ENCODE peak calls at places on chromosomes 16 and 17, in seven cellular contexts. E, H, Z, N, X, Q and I are unnamed samples.

GRCh38 chr16:11329891-11330290 is 15.4 kb upstream of the RMI2 start:
- DNase-seq in E (no peak), H (no peak), Z (no peak), N (no peak), X (no peak), Q (no peak), I (no peak)

GRCh38 chr17:39461911-39462641 is 790 bp downstream of the CDK12 start:
- DNase-seq in E (no peak), H (peak), Z (peak), N (peak), X (no peak), Q (no peak), I (no peak)

GRCh38 chr16:86852135-86852534 is 273.8 kb downstream of the FOXL1 start:
- DNase-seq in E (no peak), H (no peak), Z (no peak), N (no peak), X (no peak), Q (no peak), I (no peak)

GRCh38 chr16:83771306-83771942 is 36.4 kb upstream of the HSBP1 start:
- DNase-seq in E (no peak), H (no peak), Z (peak), N (no peak), X (no peak), Q (no peak), I (peak)

GRCh38 chr17:62581769-62582168 is 45.7 kb upstream of the MRC2 start:
- DNase-seq in E (no peak), H (no peak), Z (no peak), N (no peak), X (no peak), Q (peak), I (no peak)

GRCh38 chr16:4113358-4114256 is 2.6 kb downstream of the ADCY9 start:
- DNase-seq in E (no peak), H (no peak), Z (no peak), N (no peak), X (no peak), Q (no peak), I (no peak)

GRCh38 chr17:29168079-29168758 is 12.0 kb downstream of the MYO18A start:
- DNase-seq in E (no peak), H (no peak), Z (peak), N (no peak), X (no peak), Q (no peak), I (no peak)

GRCh38 chr17:13320046-13320785 is 281.5 kb downstream of the HS3ST3A1 start:
- DNase-seq in E (no peak), H (no peak), Z (no peak), N (no peak), X (no peak), Q (no peak), I (no peak)

GRCh38 chr16:67077871-67078270 is 31.9 kb upstream of the PHAF1 start:
- DNase-seq in E (no peak), H (no peak), Z (no peak), N (no peak), X (no peak), Q (no peak), I (no peak)

GRCh38 chr16:49487746-49488145 is 114.1 kb downstream of the C16orf78 start:
- DNase-seq in E (no peak), H (peak), Z (no peak), N (no peak), X (no peak), Q (no peak), I (no peak)

DNA sequence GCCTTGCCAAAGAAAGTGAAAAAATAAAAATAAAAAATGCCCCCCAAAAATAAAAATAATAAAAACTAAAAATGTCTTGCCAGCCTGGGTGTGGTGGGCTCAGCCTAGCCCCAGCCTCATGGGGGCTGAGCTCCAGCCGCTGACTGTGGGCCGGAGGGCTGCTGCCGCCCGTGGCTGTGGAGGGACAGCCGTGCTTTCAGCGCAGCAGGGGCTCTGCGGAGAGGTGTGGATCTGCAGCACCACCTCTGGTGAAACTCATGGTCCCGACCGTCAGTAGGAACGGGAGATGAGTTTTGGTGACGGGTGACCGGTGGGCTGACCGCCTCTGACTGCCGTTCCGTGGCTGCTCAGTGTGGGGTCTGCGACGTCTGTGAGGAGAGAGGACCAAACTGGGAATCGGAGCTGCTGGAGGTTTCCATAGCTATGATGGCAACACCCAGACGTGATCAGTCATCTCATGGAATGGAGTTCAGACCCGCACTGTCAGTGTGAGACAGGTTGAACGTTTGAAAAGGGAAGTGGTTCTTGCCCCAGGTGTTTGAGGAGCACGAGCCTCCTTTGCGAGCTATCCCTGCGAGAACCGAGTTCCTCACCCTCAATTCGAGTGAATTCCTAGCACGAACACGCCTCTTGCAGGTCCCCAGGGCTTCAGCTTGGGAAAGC is 12.0 kb upstream of the RPL13 start:
- DNase-seq in E (no peak), H (no peak), Z (no peak), N (no peak), X (no peak), Q (no peak), I (no peak)
- TF ChIP-seq CTCF in E (no peak), H (no peak), Z (no peak), N (no peak), X (no peak), Q (no peak), I (no peak)

GRCh38 chr17:36002631-36003030 is 1.3 kb upstream of the CCL15 start:
- DNase-seq in E (no peak), H (peak), Z (no peak), N (no peak), X (no peak), Q (no peak), I (no peak)

GRCh38 chr17:35998018-35998545 is 3.3 kb downstream of the CCL15 start:
- DNase-seq in E (no peak), H (peak), Z (no peak), N (no peak), X (no peak), Q (no peak), I (no peak)

GRCh38 chr17:36001862-36002603 is 680 bp upstream of the CCL15 start:
- DNase-seq in E (no peak), H (peak), Z (no peak), N (no peak), X (no peak), Q (no peak), I (peak)

GRCh38 chr17:36000730-36001108 is 634 bp downstream of the CCL15 start:
- DNase-seq in E (no peak), H (peak), Z (no peak), N (no peak), X (no peak), Q (no peak), I (no peak)

GRCh38 chr17:36001109-36001735 is at the start of gene CCL15:
- DNase-seq in E (no peak), H (peak), Z (no peak), N (no peak), X (no peak), Q (no peak), I (no peak)
- H3K4me3 ChIP-seq in E (no peak), H (no peak), Z (no peak), N (no peak), X (no peak), Q (no peak), I (no peak)

DNA sequence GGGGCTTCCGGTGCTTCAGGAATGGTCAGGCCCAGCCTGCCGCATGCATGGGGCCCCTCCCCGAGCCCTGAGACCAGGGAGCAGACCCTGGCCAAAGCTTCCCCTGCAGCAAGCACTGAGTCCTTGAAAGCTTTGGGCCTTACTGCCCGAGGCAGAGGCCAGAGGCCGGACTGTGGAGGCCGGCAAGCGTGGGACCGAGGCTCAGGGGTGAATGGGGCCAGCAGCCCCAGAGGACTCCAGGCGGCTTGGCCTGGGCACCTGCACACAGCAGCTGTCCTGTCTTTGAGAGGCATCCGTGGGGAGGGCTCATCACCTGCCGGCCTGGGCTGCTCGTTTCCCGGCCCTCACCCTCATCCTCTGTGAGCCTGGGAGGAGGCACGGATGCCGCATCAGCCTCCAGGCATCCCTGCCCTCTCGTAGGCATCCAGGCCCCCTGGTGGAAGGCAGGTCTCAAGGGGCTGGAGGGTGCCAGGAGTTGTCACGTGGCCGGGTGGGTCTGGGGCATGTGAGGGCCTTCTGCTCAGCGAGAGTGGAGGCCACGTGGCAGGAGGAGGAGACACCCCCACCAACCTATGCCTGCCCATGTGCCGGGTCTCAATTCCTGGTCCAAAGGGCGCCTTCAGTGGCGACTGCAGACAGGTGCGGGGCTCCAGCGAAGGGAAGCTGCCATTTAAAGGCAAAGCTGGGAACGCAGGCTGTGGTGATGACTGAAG is 31.4 kb downstream of the CACNA1H start:
- DNase-seq in E (no peak), H (no peak), Z (no peak), N (no peak), X (no peak), Q (no peak), I (no peak)
- TF ChIP-seq CTCF in E (no peak), H (no peak), Z (no peak), N (no peak), X (peak), Q (no peak), I (peak)

GRCh38 chr17:15341966-15342365 is 569 bp upstream of the TEKT3 start:
- DNase-seq in E (no peak), H (no peak), Z (no peak), N (no peak), X (no peak), Q (no peak), I (no peak)
- H3K4me3 ChIP-seq in E (no peak), H (no peak), Z (no peak), N (no peak), X (peak), Q (no peak), I (peak)

GRCh38 chr16:20355114-20355782 is 2.7 kb upstream of the UMOD start:
- DNase-seq in E (no peak), H (no peak), Z (no peak), N (no peak), X (no peak), Q (no peak), I (no peak)

GRCh38 chr16:20363191-20363590 is 10.7 kb upstream of the UMOD start:
- DNase-seq in E (no peak), H (no peak), Z (no peak), N (no peak), X (no peak), Q (no peak), I (no peak)

GRCh38 chr16:20364051-20364450 is 11.5 kb upstream of the UMOD start:
- DNase-seq in E (no peak), H (no peak), Z (no peak), N (no peak), X (no peak), Q (no peak), I (no peak)

DNA sequence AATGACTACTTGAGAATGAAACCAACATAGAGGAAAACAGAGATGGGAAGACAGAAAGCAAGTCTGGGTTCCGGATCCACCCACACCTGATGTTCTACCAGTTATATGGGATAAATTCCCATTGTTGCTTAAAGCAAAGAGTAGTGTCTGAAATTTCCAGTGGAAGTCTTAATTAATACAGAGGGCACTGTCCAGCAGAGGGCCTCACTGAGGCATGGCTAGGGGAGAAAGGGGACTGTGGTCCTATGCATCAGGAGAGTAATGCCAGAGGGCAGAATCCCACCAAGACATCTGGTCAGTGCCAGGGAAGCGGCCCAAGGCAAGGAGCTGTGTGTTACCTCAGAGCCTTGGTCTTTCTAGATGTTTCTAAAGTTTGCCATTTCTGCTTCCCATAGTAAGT is 7.5 kb upstream of the UMOD start:
- DNase-seq in E (no peak), H (no peak), Z (no peak), N (no peak), X (no peak), Q (no peak), I (no peak)
- TF ChIP-seq CTCF in E (no peak), H (no peak), Z (peak), N (no peak), X (no peak), Q (no peak), I (peak)

DNA sequence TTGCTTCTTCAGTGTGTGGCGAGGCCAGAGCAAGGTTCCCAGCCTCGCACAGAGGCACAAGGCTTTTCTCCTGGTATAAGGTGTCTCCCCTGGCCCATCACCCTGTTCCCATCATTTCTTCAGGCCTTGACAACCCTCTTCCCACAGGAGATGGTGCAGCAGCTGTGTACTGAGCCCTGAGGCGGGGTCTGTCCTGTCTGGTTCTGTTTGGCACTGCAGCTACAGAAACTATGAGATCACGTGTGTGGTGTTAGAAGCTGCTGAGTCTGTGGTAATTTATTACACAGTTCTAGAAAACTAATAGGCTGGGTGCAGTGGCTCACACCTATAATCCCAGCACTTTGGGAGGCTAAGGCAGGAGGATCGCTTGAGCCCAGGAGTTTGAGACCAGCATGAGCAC is 7.2 kb downstream of the PLA2G15 start:
- DNase-seq in E (no peak), H (no peak), Z (no peak), N (no peak), X (no peak), Q (no peak), I (no peak)
- H3K4me3 ChIP-seq in E (no peak), H (no peak), Z (no peak), N (no peak), X (no peak), Q (no peak), I (no peak)

DNA sequence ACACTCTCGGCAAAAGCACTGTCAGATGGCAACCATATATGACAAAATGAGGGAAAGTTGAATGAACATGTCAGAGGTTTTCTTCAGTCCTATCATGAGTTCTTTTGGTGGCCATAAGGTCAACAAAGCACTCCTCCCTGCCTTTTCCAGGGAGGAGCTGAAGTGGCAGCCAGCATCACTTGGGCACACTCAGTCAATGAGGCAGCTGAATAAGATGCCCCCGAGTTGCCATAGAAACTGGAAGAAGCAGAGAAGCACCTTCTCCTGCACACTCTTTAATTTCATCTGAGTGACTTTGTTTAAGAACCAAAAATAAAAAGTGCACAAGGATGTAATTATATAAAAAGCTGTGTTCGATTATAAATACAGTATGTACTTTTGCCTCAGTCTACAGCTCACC is 15.9 kb downstream of the KCNJ2 start:
- DNase-seq in E (no peak), H (no peak), Z (no peak), N (no peak), X (no peak), Q (no peak), I (no peak)
- TF ChIP-seq CTCF in E (no peak), H (no peak), Z (no peak), N (no peak), X (no peak), Q (no peak), I (no peak)

GRCh38 chr17:67401106-67401505 is 24.0 kb downstream of the PITPNC1 start:
- DNase-seq in E (no peak), H (no peak), Z (no peak), N (no peak), X (no peak), Q (no peak), I (no peak)
- H3K4me3 ChIP-seq in E (no peak), H (no peak), Z (no peak), N (no peak), X (no peak), Q (no peak), I (no peak)

GRCh38 chr16:57591870-57592485 is 36.5 kb upstream of the ADGRG1 start:
- DNase-seq in E (no peak), H (peak), Z (no peak), N (no peak), X (no peak), Q (no peak), I (no peak)

GRCh38 chr16:57592591-57593003 is 35.8 kb upstream of the ADGRG1 start:
- DNase-seq in E (no peak), H (peak), Z (no peak), N (peak), X (no peak), Q (no peak), I (no peak)

GRCh38 chr16:57593021-57593420 is 35.4 kb upstream of the ADGRG1 start:
- DNase-seq in E (no peak), H (peak), Z (no peak), N (no peak), X (no peak), Q (no peak), I (no peak)

GRCh38 chr16:57590654-57591085 is 37.8 kb upstream of the ADGRG1 start:
- DNase-seq in E (peak), H (peak), Z (peak), N (no peak), X (no peak), Q (peak), I (no peak)

GRCh38 chr16:57591086-57591869 is 37.2 kb upstream of the ADGRG1 start:
- DNase-seq in E (peak), H (peak), Z (peak), N (no peak), X (no peak), Q (peak), I (peak)
- TF ChIP-seq CTCF in E (peak), H (no peak), Z (peak), N (peak), X (peak), Q (peak), I (peak)

GRCh38 chr16:26050489-26050888 is 358.7 kb downstream of the HS3ST4 start:
- DNase-seq in E (no peak), H (peak), Z (no peak), N (no peak), X (no peak), Q (no peak), I (no peak)
- H3K4me3 ChIP-seq in E (no peak), H (no peak), Z (no peak), N (no peak), X (no peak), Q (no peak), I (no peak)